ENCODE peak calls at places on chromosome 20, in seven cellular contexts. V is NT2/D1, L is HT1080, C is fibroblast of the conjunctiva, Q is frontal cortex, G is HS-5, J is SK-N-SH. E is an unnamed sample.

GRCh38 chr20:11035211-11035610 is 361.4 kb upstream of the JAG1 start:
- DNase-seq in L (peak), Q (no peak), J (no peak), C (no peak), V (no peak), G (no peak), E (no peak)

GRCh38 chr20:62666736-62667529 is 24.6 kb downstream of the SLCO4A1 start:
- DNase-seq in J (no peak), C (no peak), Q (no peak), G (no peak), L (peak), V (no peak), E (no peak)

GRCh38 chr20:24756292-24757025 is 192.6 kb upstream of the CST7 start:
- DNase-seq in G (no peak), Q (no peak), C (no peak), V (no peak), J (no peak), L (no peak), E (no peak)

GRCh38 chr20:38290829-38291581 is 13.0 kb upstream of the BPI start:
- DNase-seq in G (no peak), J (peak), L (peak), V (peak), Q (no peak), C (peak), E (no peak)

GRCh38 chr20:46311719-46312074 is 3.4 kb upstream of the CDH22 start:
- DNase-seq in G (no peak), J (no peak), Q (no peak), L (no peak), V (no peak), C (no peak), E (no peak)

GRCh38 chr20:48703107-48703506 is 124.7 kb downstream of the PREX1 start:
- DNase-seq in J (peak), Q (no peak), V (no peak), C (no peak), L (no peak), G (no peak), E (no peak)

GRCh38 chr20:10864076-10864672 is 190.4 kb upstream of the JAG1 start:
- DNase-seq in Q (no peak), J (no peak), G (no peak), L (no peak), C (no peak), V (no peak), E (no peak)

GRCh38 chr20:34377072-34377847 is 14.2 kb downstream of the ITCH start:
- DNase-seq in G (no peak), L (no peak), C (no peak), V (no peak), J (no peak), Q (no peak), E (no peak)

GRCh38 chr20:24027229-24027628 is 38.6 kb upstream of the GGTLC1 start:
- DNase-seq in G (no peak), V (no peak), C (no peak), J (no peak), L (peak), Q (no peak), E (no peak)

GRCh38 chr20:13302647-13303425 is 81.8 kb downstream of the ISM1 start:
- DNase-seq in G (no peak), Q (no peak), V (no peak), J (peak), L (peak), C (no peak), E (no peak)

GRCh38 chr20:3068986-3069900 is 2.2 kb upstream of the OXT start:
- DNase-seq in C (no peak), G (no peak), J (no peak), V (no peak), Q (no peak), L (no peak), E (no peak)

GRCh38 chr20:20070871-20071726 is 18.8 kb downstream of the CFAP61 start:
- DNase-seq in Q (no peak), J (no peak), G (no peak), V (no peak), C (no peak), L (no peak), E (no peak)

GRCh38 chr20:62732766-62733165 is 24.1 kb downstream of the NTSR1 start:
- DNase-seq in L (no peak), G (no peak), Q (no peak), V (no peak), C (no peak), J (no peak), E (no peak)

GRCh38 chr20:62203378-62204030 is 16.6 kb downstream of the HRH3 start:
- DNase-seq in Q (no peak), V (no peak), C (no peak), L (no peak), J (no peak), G (peak), E (no peak)

GRCh38 chr20:62395311-62396242 is 8.7 kb downstream of the RPS21 start:
- DNase-seq in V (no peak), L (no peak), J (no peak), Q (no peak), C (no peak), G (no peak), E (no peak)

GRCh38 chr20:58634121-58634817 is 16.8 kb upstream of the STX16 start:
- DNase-seq in G (no peak), L (no peak), C (no peak), J (no peak), V (no peak), Q (no peak), E (no peak)

GRCh38 chr20:58308680-58309527 is 611 bp upstream of the RAB22A start:
- DNase-seq in V (no peak), G (no peak), L (peak), J (peak), Q (peak), C (peak), E (peak)

GRCh38 chr20:63220696-63221399 is 4.9 kb upstream of the YTHDF1 start:
- DNase-seq in C (no peak), Q (no peak), G (no peak), V (no peak), L (no peak), J (no peak), E (no peak)

E was measured in neuronal stem cell.